ENCODE peak calls at places on chromosomes 7 and 10, in ten cellular contexts. One of them, this sample, is unnamed.

GRCh38 chr7:1973321-1974251 is 259.2 kb downstream of the MAD1L1 start:
- DNase-seq in A172: no peak
- DNase-seq in astrocyte of the cerebellum: no peak
- DNase-seq in spleen: peak; percentile 66
- DNase-seq in glomerular endothelial cell: no peak
- DNase-seq in fibroblast of gingiva: no peak
- DNase-seq in memory B cell: no peak
- DNase-seq in aorta: peak; percentile 26
- DNase-seq in type B pancreatic cell: no peak
- DNase-seq in sigmoid colon: no peak
- DNase-seq in this sample: no peak

GRCh38 chr7:103143865-103144264 is 5.0 kb downstream of the NAPEPLD start:
- DNase-seq in glomerular endothelial cell: no peak
- DNase-seq in A172: no peak
- DNase-seq in spleen: no peak
- DNase-seq in memory B cell: no peak
- DNase-seq in sigmoid colon: no peak
- DNase-seq in fibroblast of gingiva: no peak
- DNase-seq in type B pancreatic cell: no peak
- DNase-seq in astrocyte of the cerebellum: no peak
- DNase-seq in aorta: no peak
- DNase-seq in this sample: no peak

GRCh38 chr10:28054211-28054888 is 55.5 kb upstream of the ODAD2 start:
- DNase-seq in aorta: no peak
- DNase-seq in glomerular endothelial cell: peak; percentile 7
- DNase-seq in fibroblast of gingiva: peak; percentile 96
- DNase-seq in spleen: no peak
- DNase-seq in A172: peak; percentile 96
- DNase-seq in sigmoid colon: no peak
- DNase-seq in astrocyte of the cerebellum: peak; percentile 91
- DNase-seq in type B pancreatic cell: no peak
- DNase-seq in memory B cell: no peak
- DNase-seq in this sample: peak; percentile 98

GRCh38 chr7:94635687-94636086 is 20.2 kb downstream of the SGCE start:
- DNase-seq in memory B cell: no peak
- DNase-seq in type B pancreatic cell: no peak
- DNase-seq in aorta: no peak
- DNase-seq in A172: no peak
- DNase-seq in spleen: no peak
- DNase-seq in sigmoid colon: no peak
- DNase-seq in astrocyte of the cerebellum: no peak
- DNase-seq in glomerular endothelial cell: no peak
- DNase-seq in fibroblast of gingiva: no peak
- DNase-seq in this sample: no peak

GRCh38 chr7:15832996-15833395 is 146.5 kb upstream of the MEOX2 start:
- DNase-seq in aorta: peak; percentile 30
- DNase-seq in astrocyte of the cerebellum: no peak
- DNase-seq in type B pancreatic cell: no peak
- DNase-seq in A172: no peak
- DNase-seq in memory B cell: no peak
- DNase-seq in spleen: no peak
- DNase-seq in sigmoid colon: no peak
- DNase-seq in fibroblast of gingiva: peak; percentile 58
- DNase-seq in glomerular endothelial cell: no peak
- DNase-seq in this sample: no peak

GRCh38 chr7:83976302-83976701 is 218.3 kb downstream of the SEMA3A start:
- DNase-seq in aorta: no peak
- DNase-seq in A172: peak; percentile 41
- DNase-seq in fibroblast of gingiva: peak; percentile 20
- DNase-seq in astrocyte of the cerebellum: peak; percentile 23
- DNase-seq in glomerular endothelial cell: peak; percentile 20
- DNase-seq in memory B cell: no peak
- DNase-seq in spleen: no peak
- DNase-seq in type B pancreatic cell: no peak
- DNase-seq in sigmoid colon: no peak
- DNase-seq in this sample: peak; percentile 44

GRCh38 chr7:139825666-139826290 is 3.3 kb upstream of the TBXAS1 start:
- DNase-seq in aorta: no peak
- DNase-seq in fibroblast of gingiva: peak; percentile 34
- DNase-seq in A172: peak; percentile 47
- DNase-seq in sigmoid colon: no peak
- DNase-seq in type B pancreatic cell: no peak
- DNase-seq in astrocyte of the cerebellum: peak; percentile 8
- DNase-seq in spleen: no peak
- DNase-seq in memory B cell: no peak
- DNase-seq in glomerular endothelial cell: no peak
- DNase-seq in this sample: peak; percentile 81

GRCh38 chr7:157700237-157701005 is 363.6 kb downstream of the DNAJB6 start:
- DNase-seq in memory B cell: no peak
- DNase-seq in A172: no peak
- DNase-seq in glomerular endothelial cell: no peak
- DNase-seq in type B pancreatic cell: peak; percentile 42
- DNase-seq in astrocyte of the cerebellum: no peak
- DNase-seq in fibroblast of gingiva: no peak
- DNase-seq in aorta: no peak
- DNase-seq in spleen: peak; percentile 57
- DNase-seq in sigmoid colon: peak; percentile 38
- DNase-seq in this sample: no peak

GRCh38 chr10:69838853-69839252 is 37.1 kb downstream of the COL13A1 start:
- DNase-seq in glomerular endothelial cell: peak; percentile 51
- DNase-seq in sigmoid colon: no peak
- DNase-seq in type B pancreatic cell: no peak
- DNase-seq in spleen: no peak
- DNase-seq in astrocyte of the cerebellum: peak; percentile 20
- DNase-seq in A172: peak; percentile 59
- DNase-seq in memory B cell: no peak
- DNase-seq in aorta: no peak
- DNase-seq in fibroblast of gingiva: peak; percentile 43
- DNase-seq in this sample: peak; percentile 48

GRCh38 chr10:63057509-63057908 is 75.6 kb upstream of the NRBF2 start:
- DNase-seq in astrocyte of the cerebellum: no peak
- DNase-seq in sigmoid colon: no peak
- DNase-seq in spleen: no peak
- DNase-seq in glomerular endothelial cell: no peak
- DNase-seq in memory B cell: no peak
- DNase-seq in fibroblast of gingiva: no peak
- DNase-seq in type B pancreatic cell: no peak
- DNase-seq in A172: no peak
- DNase-seq in aorta: no peak
- DNase-seq in this sample: no peak

GRCh38 chr10:12771956-12772355 is 229.6 kb downstream of the CCDC3 start:
- DNase-seq in glomerular endothelial cell: no peak
- DNase-seq in sigmoid colon: no peak
- DNase-seq in A172: no peak
- DNase-seq in type B pancreatic cell: no peak
- DNase-seq in memory B cell: no peak
- DNase-seq in aorta: no peak
- DNase-seq in astrocyte of the cerebellum: no peak
- DNase-seq in spleen: no peak
- DNase-seq in fibroblast of gingiva: no peak
- DNase-seq in this sample: no peak

GRCh38 chr7:134741901-134742635 is 37.4 kb upstream of the CALD1 start:
- DNase-seq in memory B cell: no peak
- DNase-seq in fibroblast of gingiva: peak; percentile 44
- DNase-seq in sigmoid colon: no peak
- DNase-seq in glomerular endothelial cell: no peak
- DNase-seq in astrocyte of the cerebellum: peak; percentile 91
- DNase-seq in spleen: no peak
- DNase-seq in A172: peak; percentile 57
- DNase-seq in aorta: no peak
- DNase-seq in type B pancreatic cell: no peak
- DNase-seq in this sample: peak; percentile 82

GRCh38 chr7:29626730-29627129 is 63.1 kb downstream of the PRR15 start:
- DNase-seq in glomerular endothelial cell: no peak
- DNase-seq in sigmoid colon: no peak
- DNase-seq in astrocyte of the cerebellum: no peak
- DNase-seq in A172: no peak
- DNase-seq in fibroblast of gingiva: no peak
- DNase-seq in memory B cell: no peak
- DNase-seq in aorta: no peak
- DNase-seq in type B pancreatic cell: no peak
- DNase-seq in spleen: no peak
- DNase-seq in this sample: no peak

GRCh38 chr10:124743188-124744046 is 761 bp downstream of the FAM53B start:
- DNase-seq in memory B cell: no peak
- DNase-seq in sigmoid colon: peak; percentile 73
- DNase-seq in spleen: peak; percentile 92
- DNase-seq in aorta: no peak
- DNase-seq in fibroblast of gingiva: peak; percentile 24
- DNase-seq in type B pancreatic cell: peak; percentile 78
- DNase-seq in astrocyte of the cerebellum: no peak
- DNase-seq in glomerular endothelial cell: no peak
- DNase-seq in A172: no peak
- DNase-seq in this sample: no peak